ENCODE peak calls at places on chromosomes 12 and 14, in ten cellular contexts. A is GM23338, F is psoas muscle, W is WERI-Rb-1, X is GM06990, P is testis, L is HFFc6, H is mucosa of descending colon, T is tibial artery, D is uterus. M is an unnamed sample.

GRCh38 chr14:66025779-66026178 is 460.4 kb upstream of the CCDC196 start:
- DNase-seq in F (no peak), D (no peak), P (no peak), L (no peak), W (no peak), T (no peak), X (no peak), H (no peak), A (no peak), M (no peak)

GRCh38 chr12:12927211-12928079 is 24.5 kb downstream of the GPRC5D start:
- DNase-seq in A (no peak), T (no peak), F (peak; percentile 56), X (no peak), L (no peak), H (peak; percentile 93), W (no peak), D (peak; percentile 29), P (peak; percentile 89), M (no peak)

GRCh38 chr14:84442481-84442880 is 1087.5 kb upstream of the FLRT2 start:
- DNase-seq in L (no peak), H (no peak), A (no peak), T (no peak), D (no peak), F (no peak), X (no peak), P (no peak), W (no peak), M (no peak)

GRCh38 chr12:84186433-84186832 is 726.2 kb downstream of the SLC6A15 start:
- DNase-seq in P (no peak), H (no peak), X (no peak), L (no peak), T (no peak), D (no peak), A (no peak), F (no peak), W (no peak), M (no peak)

GRCh38 chr14:60274448-60274847 is 25.4 kb downstream of the PPM1A start:
- DNase-seq in T (no peak), A (no peak), W (no peak), H (no peak), F (no peak), L (no peak), D (no peak), X (no peak), P (no peak), M (no peak)

GRCh38 chr12:131141483-131141882 is 187.8 kb downstream of the ADGRD1 start:
- DNase-seq in P (no peak), L (no peak), F (no peak), X (no peak), D (no peak), A (no peak), W (no peak), H (no peak), T (no peak), M (no peak)

GRCh38 chr12:42237052-42237852 is 796 bp downstream of the YAF2 start:
- DNase-seq in A (peak; percentile 89), D (peak; percentile 64), L (peak; percentile 78), P (peak; percentile 83), X (peak; percentile 89), W (peak; percentile 84), H (peak; percentile 79), F (peak; percentile 90), T (peak; percentile 55), M (peak; percentile 94)

GRCh38 chr14:56474419-56475022 is 105.1 kb upstream of the TMEM260 start:
- DNase-seq in A (peak; percentile 75), D (no peak), T (no peak), X (no peak), P (no peak), W (no peak), F (no peak), L (peak; percentile 41), H (peak; percentile 26), M (no peak)

GRCh38 chr12:62263956-62264355 is 3.8 kb downstream of the USP15 start:
- DNase-seq in W (no peak), X (no peak), T (no peak), A (no peak), D (no peak), P (no peak), F (no peak), L (no peak), H (no peak), M (no peak)

GRCh38 chr12:103269962-103270361 is 225.8 kb downstream of the C12orf42 start:
- DNase-seq in T (no peak), D (no peak), P (no peak), H (no peak), A (no peak), F (no peak), X (no peak), L (no peak), W (no peak), M (no peak)

GRCh38 chr14:93989939-93990338 is 7.2 kb upstream of the CCDC197 start:
- DNase-seq in D (no peak), W (no peak), X (no peak), L (no peak), P (no peak), A (no peak), T (no peak), H (no peak), F (peak; percentile 15), M (no peak)

GRCh38 chr12:116455540-116456306 is 103.5 kb upstream of the MAP1LC3B2 start:
- DNase-seq in F (peak; percentile 82), D (peak; percentile 96), L (peak; percentile 98), W (no peak), H (peak; percentile 80), P (peak; percentile 84), T (peak; percentile 91), A (peak; percentile 42), X (no peak), M (no peak)

GRCh38 chr12:124379379-124379937 is 84.6 kb downstream of the RFLNA start:
- DNase-seq in D (peak; percentile 22), L (no peak), F (no peak), W (no peak), T (no peak), H (no peak), P (no peak), A (no peak), X (no peak), M (no peak)

GRCh38 chr12:124377981-124378509 is 83.2 kb downstream of the RFLNA start:
- DNase-seq in L (no peak), T (no peak), H (no peak), D (peak; percentile 37), A (no peak), P (no peak), W (no peak), X (no peak), F (no peak), M (no peak)

GRCh38 chr12:124380793-124381453 is 86.0 kb downstream of the RFLNA start:
- DNase-seq in W (no peak), F (no peak), H (no peak), X (no peak), D (no peak), P (no peak), L (no peak), A (no peak), T (no peak), M (no peak)

GRCh38 chr12:124381454-124382207 is 86.7 kb downstream of the RFLNA start:
- DNase-seq in A (no peak), F (peak; percentile 96), W (no peak), D (peak; percentile 91), L (peak; percentile 78), H (peak; percentile 93), X (no peak), P (peak; percentile 89), T (peak; percentile 92), M (no peak)

GRCh38 chr12:124379938-124380754 is 85.3 kb downstream of the RFLNA start:
- DNase-seq in W (no peak), X (no peak), P (peak; percentile 76), A (no peak), T (peak; percentile 81), D (peak; percentile 83), F (peak; percentile 85), L (peak; percentile 91), H (no peak), M (no peak)
- TF ChIP-seq CTCF in W (no peak), X (no peak), P (peak; percentile 51), A (peak; percentile 47), T (peak; percentile 65), D (peak; percentile 75), F (peak; percentile 49), L (peak; percentile 77), H (no peak), M (peak; percentile 79)

DNA sequence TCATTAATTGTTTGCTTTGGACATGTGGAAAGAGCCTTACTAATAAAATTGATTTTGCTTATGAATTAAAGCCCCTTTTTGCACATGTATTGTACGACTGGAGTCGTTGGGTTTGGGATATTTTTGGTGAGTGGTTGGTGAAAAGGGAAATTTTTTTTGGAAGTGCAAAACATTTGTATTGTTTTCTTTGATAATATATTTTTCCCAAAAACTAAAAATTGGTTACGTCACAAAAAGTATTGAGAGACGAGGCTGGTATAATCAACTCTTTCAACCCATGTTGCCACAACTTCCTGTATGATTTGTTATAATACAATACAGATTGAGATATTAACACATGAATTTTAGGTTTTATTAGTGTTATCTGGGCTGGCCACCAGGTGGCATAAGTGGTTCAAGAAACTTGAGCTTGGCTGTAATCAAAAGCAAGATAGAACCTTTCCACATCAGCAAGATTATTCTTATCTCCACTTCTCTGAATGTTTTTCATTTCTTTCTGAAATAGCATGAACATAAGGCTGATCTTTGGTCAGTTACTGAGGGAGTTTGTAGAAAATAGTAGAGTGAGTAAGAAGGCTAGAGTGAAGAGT is 8.7 kb downstream of the NGDN start:
- DNase-seq in F (peak; percentile 64), A (peak; percentile 78), L (peak; percentile 43), D (peak; percentile 44), P (peak; percentile 68), X (no peak), H (peak; percentile 79), W (peak; percentile 47), T (peak; percentile 46), M (no peak)
- TF ChIP-seq CTCF in F (peak; percentile 83), A (peak; percentile 70), L (peak; percentile 92), D (peak; percentile 61), P (peak; percentile 83), X (peak; percentile 61), H (no peak), W (peak; percentile 41), T (peak; percentile 59), M (peak; percentile 90)

DNA sequence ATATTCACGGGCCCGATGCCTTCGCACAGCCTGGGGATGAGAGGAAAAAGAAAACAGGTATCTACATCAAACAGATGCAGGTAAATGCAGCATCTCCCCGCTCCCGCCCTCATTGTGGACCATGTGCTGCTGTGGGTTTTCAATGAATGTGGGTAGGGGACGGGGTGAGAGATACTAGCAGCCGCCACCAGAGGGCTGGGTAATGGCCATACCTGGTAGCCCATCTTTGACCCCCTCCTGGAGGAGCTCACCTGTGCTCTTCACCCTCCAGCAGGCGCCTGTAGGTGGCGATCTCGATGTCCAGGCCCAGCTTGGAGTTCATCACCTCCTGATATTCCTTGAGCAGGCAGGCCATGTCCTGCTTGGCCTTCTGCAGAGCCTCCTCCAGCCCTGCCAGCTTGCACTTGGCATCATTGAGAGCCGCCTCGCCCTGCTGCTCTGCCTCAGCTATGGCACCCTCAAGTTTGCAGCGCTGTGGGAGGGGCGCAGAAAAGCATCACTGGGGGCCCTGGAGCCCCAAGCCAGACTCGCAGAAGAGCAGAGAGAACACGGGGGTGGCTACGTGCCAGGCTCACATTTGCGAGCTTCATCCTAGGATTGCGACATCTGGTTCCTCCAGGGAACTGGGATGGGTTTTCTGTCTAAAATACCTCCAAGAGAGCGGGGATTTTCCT is 10.2 kb downstream of the KRT82 start:
- DNase-seq in T (no peak), W (peak; percentile 41), F (peak; percentile 68), D (peak; percentile 58), L (no peak), H (peak; percentile 41), P (peak; percentile 45), X (no peak), A (peak; percentile 96), M (no peak)
- TF ChIP-seq CTCF in T (no peak), W (peak; percentile 59), F (no peak), D (no peak), L (peak; percentile 70), H (no peak), P (no peak), X (peak; percentile 59), A (peak; percentile 85), M (peak; percentile 50)

GRCh38 chr14:104135121-104135903 is 3.1 kb upstream of the KIF26A start:
- DNase-seq in W (peak; percentile 92), L (no peak), A (peak; percentile 91), X (no peak), F (peak; percentile 57), D (no peak), T (no peak), H (no peak), P (no peak), M (peak; percentile 73)
- TF ChIP-seq CTCF in W (peak; percentile 81), L (peak; percentile 43), A (peak; percentile 69), X (no peak), F (no peak), D (no peak), T (no peak), H (no peak), P (no peak), M (peak; percentile 56)

M was measured in chondrocyte.